ENCODE peak calls at places on chromosomes 7 and 10, in four cellular contexts. T is HepG2, Y is GM12878, X is H1. I is an unnamed sample.

GRCh38 chr10:35409808-35410207 is 73.5 kb downstream of the CCNY start:
- DNase-seq in T (peak), Y (no peak), X (no peak), I (no peak)

GRCh38 chr10:21519981-21520436 is 5.5 kb downstream of the SKIDA1 start:
- DNase-seq in T (no peak), Y (no peak), X (no peak), I (no peak)

GRCh38 chr7:75977741-75978140 is 16.7 kb downstream of the TMEM120A start:
- DNase-seq in T (no peak), Y (no peak), X (no peak), I (no peak)

GRCh38 chr7:37462120-37462519 is 13.5 kb upstream of the ELMO1 start:
- DNase-seq in T (no peak), Y (no peak), X (no peak), I (no peak)

GRCh38 chr7:101060992-101061391 is 24.3 kb upstream of the TRIM56 start:
- DNase-seq in T (no peak), Y (no peak), X (no peak), I (no peak)

GRCh38 chr7:50812847-50813475 is 30.3 kb upstream of the GRB10 start:
- DNase-seq in T (peak), Y (no peak), X (no peak), I (no peak)

GRCh38 chr7:121459148-121459547 is 63.0 kb upstream of the FAM3C start:
- DNase-seq in T (no peak), Y (no peak), X (no peak), I (no peak)

GRCh38 chr7:85103352-85103751 is 83.5 kb downstream of the SEMA3D start:
- DNase-seq in T (no peak), Y (no peak), X (no peak), I (no peak)

GRCh38 chr10:59271160-59271559 is 91.2 kb downstream of the FAM13C start:
- DNase-seq in T (no peak), Y (no peak), X (no peak), I (no peak)

GRCh38 chr10:86367339-86367951 is 850 bp upstream of the GRID1 start:
- DNase-seq in T (no peak), Y (no peak), X (peak), I (no peak)

GRCh38 chr10:113169853-113170455 is 219.9 kb downstream of the TCF7L2 start:
- DNase-seq in T (no peak), Y (peak), X (no peak), I (no peak)

GRCh38 chr10:103598654-103599115 is 105.2 kb downstream of the NEURL1 start:
- DNase-seq in T (peak), Y (no peak), X (peak), I (peak)

GRCh38 chr10:87660484-87661133 is 931 bp downstream of the PAPSS2 start:
- DNase-seq in T (no peak), Y (no peak), X (no peak), I (no peak)

GRCh38 chr10:36324831-36325230 is 682.7 kb upstream of the FZD8 start:
- DNase-seq in T (no peak), Y (no peak), X (no peak), I (no peak)

GRCh38 chr7:87876759-87877234 is 504 bp downstream of the DBF4 start:
- DNase-seq in T (peak), Y (no peak), X (no peak), I (peak)

GRCh38 chr7:87875151-87876039 is 765 bp downstream of the SLC25A40 start:
- DNase-seq in T (peak), Y (no peak), X (no peak), I (peak)

GRCh38 chr7:87877641-87878040 is 1.3 kb downstream of the DBF4 start:
- DNase-seq in T (no peak), Y (no peak), X (no peak), I (no peak)

GRCh38 chr7:87876040-87876758 is at the start of the genes DBF4 and SLC25A40:
- DNase-seq in T (peak), Y (peak), X (peak), I (peak)

DNA sequence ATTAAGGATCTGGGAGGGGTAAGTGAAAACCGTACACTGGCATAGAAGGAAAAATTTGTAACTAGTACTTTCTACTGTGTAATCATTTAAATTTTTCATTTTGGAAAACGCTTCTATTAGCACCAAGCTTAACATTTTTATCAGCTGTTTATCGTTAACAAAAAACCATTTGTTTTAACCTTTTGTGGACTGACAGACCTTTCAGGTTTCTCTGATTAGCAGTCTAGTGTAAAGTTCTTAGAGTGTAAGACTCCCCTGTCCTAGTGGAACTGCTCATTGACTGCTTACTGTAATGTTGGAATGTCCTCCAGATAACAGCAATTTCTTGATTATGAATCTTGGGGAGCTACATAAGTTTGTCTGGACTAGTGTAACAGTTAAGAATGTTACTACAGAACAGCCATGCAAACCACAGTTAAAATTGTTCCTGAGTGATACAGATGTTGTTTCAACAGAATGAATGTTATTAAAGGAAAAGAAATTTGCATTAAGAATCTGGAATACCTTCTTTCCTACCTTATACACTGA is 2.0 kb downstream of the DBF4 start:
- DNase-seq in T (no peak), Y (no peak), X (no peak), I (no peak)
- H3K4me3 ChIP-seq in T (peak), Y (peak), X (peak), I (peak)

DNA sequence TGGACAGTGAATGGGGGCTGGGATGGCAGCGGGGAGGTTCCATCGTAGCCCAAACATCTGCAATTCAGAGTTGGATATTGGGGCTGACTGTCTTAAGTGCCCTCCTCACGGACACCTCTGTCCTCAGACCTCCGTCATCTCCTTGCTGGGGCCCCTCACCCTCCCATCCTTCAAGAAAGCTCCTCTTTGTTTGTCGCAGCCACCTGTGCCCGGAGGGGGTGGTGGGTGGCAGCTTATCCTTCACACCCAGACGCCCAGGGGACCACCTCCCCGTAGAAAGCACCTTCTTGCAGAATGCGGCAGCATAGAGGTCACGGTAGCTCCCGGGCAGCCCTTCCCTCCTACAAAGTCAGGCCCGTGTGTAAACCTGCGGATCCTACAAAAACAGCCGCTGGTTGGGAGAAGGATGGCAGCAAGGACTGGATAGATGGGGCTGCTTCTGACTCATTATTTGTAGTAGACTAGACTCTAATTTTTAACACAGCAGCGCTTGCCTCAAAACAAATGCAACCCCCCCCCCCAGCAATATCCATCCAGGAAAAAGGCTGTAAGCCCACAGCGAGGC is 1.3 kb upstream of the PTPRN2 start:
- DNase-seq in T (no peak), Y (no peak), X (no peak), I (no peak)
- TF ChIP-seq SUZ12 in T (no peak), Y (no peak), X (peak), I (no peak)

GRCh38 chr7:74207586-74207985 is 2.2 kb upstream of the LAT2 start:
- DNase-seq in T (no peak), Y (no peak), X (no peak), I (no peak)

GRCh38 chr7:74203157-74203556 is 6.6 kb upstream of the LAT2 start:
- DNase-seq in T (peak), Y (no peak), X (no peak), I (no peak)

GRCh38 chr7:74203956-74204615 is 5.7 kb upstream of the LAT2 start:
- DNase-seq in T (no peak), Y (no peak), X (no peak), I (no peak)

DNA sequence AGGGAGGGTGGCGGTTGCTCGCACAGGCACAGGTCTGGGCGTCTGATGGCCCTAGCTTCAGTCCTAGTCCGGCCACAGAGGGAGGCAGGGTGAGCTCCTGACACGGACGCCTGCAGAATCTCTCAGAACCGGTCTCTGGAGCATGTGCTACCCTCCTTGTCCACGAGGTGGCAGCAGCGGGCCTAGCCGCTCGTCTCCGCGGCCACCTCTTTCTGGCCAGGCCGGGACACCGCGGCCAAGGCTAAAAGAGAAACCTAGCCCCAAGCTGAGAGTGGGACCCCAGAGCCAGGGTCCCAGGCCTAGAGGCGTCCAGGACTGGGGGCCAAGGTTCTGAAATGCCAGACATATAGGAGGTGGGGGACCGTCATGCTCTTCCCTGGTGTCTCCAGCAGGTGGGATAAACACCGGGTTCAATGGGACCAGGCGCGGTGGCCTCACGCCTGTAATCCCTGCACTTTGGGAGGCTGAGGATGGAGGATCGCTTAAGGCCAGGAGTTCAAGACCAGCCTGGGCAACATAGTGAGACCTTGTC is 3.2 kb upstream of the LAT2 start:
- DNase-seq in T (peak), Y (no peak), X (peak), I (no peak)
- H3K4me3 ChIP-seq in T (peak), Y (peak), X (no peak), I (no peak)

GRCh38 chr7:1103009-1103788 is 15.3 kb downstream of the GPER1 start:
- DNase-seq in T (peak), Y (peak), X (no peak), I (no peak)
- TF ChIP-seq SUZ12 in T (no peak), Y (no peak), X (no peak), I (no peak)

GRCh38 chr10:97771055-97771811 is 566 bp downstream of the SFRP5 start:
- DNase-seq in T (no peak), Y (no peak), X (peak), I (no peak)
- H3K4me3 ChIP-seq in T (no peak), Y (no peak), X (peak), I (peak)

DNA sequence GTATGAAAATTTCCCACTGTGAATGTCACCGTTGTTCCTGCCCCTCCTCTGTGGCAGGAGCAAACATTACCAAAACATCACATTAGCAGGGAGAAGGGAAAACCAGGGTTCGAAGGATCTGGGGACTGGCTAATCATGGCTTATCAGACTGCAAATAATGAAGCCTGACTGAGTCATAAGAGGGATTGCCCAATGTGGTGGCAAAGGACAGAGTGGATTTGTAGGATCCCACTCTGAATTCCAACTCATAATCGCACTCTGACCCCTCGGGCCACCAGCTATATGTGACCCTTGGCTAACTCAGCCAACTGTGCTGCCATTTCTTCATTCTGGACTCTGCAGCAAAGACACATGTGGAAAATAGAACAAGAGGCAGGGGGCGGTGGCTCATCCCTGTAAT is 347.3 kb upstream of the AUTS2 start:
- DNase-seq in T (no peak), Y (no peak), X (no peak), I (no peak)
- TF ChIP-seq SUZ12 in T (no peak), Y (no peak), X (no peak), I (no peak)

GRCh38 chr7:145784809-145785780 is 331.5 kb upstream of the CNTNAP2 start:
- DNase-seq in T (no peak), Y (no peak), X (no peak), I (no peak)
- H3K4me3 ChIP-seq in T (no peak), Y (no peak), X (no peak), I (no peak)

DNA sequence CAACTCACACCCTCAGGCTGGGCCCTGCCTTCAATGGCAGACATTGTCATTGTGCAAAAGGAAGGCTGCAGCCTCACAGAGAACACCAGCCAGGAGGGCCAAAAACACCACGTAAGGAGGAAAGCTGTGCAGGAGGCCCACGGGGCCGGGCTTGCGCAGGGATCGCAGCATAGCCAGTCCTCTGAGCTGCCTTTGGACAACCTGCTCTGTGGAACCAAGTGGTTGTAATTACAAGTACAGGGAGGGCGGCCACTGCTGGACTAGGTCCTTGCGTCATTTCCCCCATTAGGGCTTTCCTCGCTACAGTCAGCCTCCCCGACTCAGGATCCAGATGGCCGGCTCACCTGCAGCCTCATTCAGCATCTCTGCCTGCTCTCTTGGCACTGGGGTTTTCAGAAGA is 66.9 kb downstream of the FAM53B start:
- DNase-seq in T (no peak), Y (no peak), X (no peak), I (no peak)
- TF ChIP-seq SUZ12 in T (no peak), Y (no peak), X (no peak), I (no peak)

DNA sequence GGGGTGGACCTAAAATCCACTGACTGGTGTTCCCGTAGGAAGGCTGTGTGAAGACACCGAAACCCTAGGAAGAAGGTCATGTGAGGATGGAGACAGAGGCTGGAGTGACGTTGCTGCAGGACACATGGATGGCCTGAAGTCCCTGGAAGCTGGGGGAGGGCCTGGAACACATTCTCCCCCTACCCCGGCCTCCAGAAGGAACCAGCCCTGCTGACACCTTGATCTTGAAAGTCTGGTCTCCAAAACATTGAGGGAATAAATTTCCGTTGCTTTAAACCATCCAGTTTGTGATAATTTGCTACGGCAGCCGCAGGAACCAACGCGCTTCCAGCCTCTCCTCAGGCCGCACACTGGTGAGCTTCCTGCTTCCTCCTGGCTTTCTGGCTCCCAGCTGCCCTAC is 288.2 kb downstream of the GLRX3 start:
- DNase-seq in T (no peak), Y (no peak), X (peak), I (no peak)
- H3K4me3 ChIP-seq in T (no peak), Y (no peak), X (no peak), I (no peak)

DNA sequence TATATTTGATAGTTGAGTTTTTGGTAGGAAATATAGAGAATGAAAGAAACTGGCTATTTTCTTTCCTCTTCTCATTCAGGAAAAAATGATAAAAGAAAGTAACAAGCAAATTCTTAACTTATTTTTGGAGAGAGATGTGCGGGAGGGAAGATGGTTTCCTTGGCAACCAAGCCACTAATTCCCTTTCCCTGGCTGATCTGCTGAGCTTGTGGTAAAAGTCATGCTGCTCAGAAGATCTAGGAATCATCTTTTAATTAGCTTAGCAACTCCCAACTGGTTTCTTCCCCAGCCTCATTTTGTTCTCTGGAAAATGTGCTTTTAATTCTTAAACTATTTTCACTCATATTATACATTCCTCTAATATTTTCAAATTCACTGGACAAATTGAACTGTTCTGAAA is 11.8 kb downstream of the UROS start:
- DNase-seq in T (no peak), Y (no peak), X (no peak), I (no peak)
- TF ChIP-seq SUZ12 in T (no peak), Y (no peak), X (no peak), I (no peak)